ENCODE peak calls at places on chromosomes 2 and 18, in five cellular contexts. C is GM04504, O is 8988T, Q is left ventricle myocardium inferior, A is HEK293T. G is an unnamed sample.

GRCh38 chr2:206615417-206616089 is 26.7 kb upstream of the FAM237A start:
- DNase-seq in C (no peak), Q (no peak), O (no peak), A (no peak), G (no peak)

GRCh38 chr2:47091118-47091517 is 64.0 kb downstream of the STPG4 start:
- DNase-seq in C (no peak), O (no peak), A (no peak), Q (no peak), G (no peak)

GRCh38 chr2:14516844-14517243 is 115.7 kb upstream of the LRATD1 start:
- DNase-seq in C (peak), Q (no peak), A (no peak), O (peak), G (no peak)

GRCh38 chr2:1755436-1756191 is 11.3 kb upstream of the PXDN start:
- DNase-seq in A (no peak), Q (no peak), C (no peak), O (no peak), G (no peak)

GRCh38 chr2:230796280-230796862 is 68.4 kb upstream of the ITM2C start:
- DNase-seq in Q (no peak), C (peak), A (no peak), O (no peak), G (no peak)

GRCh38 chr2:239666855-239667376 is 266.1 kb upstream of the HDAC4 start:
- DNase-seq in C (no peak), Q (no peak), O (no peak), A (no peak), G (no peak)

GRCh38 chr18:55485666-55486065 is 102.3 kb downstream of the TCF4 start:
- DNase-seq in O (no peak), A (no peak), C (no peak), Q (no peak), G (no peak)

GRCh38 chr2:49021170-49021743 is 133.1 kb downstream of the FSHR start:
- DNase-seq in Q (no peak), C (no peak), O (no peak), A (no peak), G (no peak)

GRCh38 chr2:198698230-198698629 is 759.5 kb downstream of the SATB2 start:
- DNase-seq in O (no peak), Q (no peak), C (no peak), A (no peak), G (no peak)

GRCh38 chr18:22427797-22428549 is 10.3 kb upstream of the CTAGE1 start:
- DNase-seq in O (no peak), C (no peak), Q (no peak), A (no peak), G (no peak)

GRCh38 chr2:44894058-44894457 is 47.4 kb upstream of the SIX3 start:
- DNase-seq in A (no peak), O (no peak), C (no peak), Q (no peak), G (no peak)

GRCh38 chr18:80109676-80110078 is 615 bp downstream of the ADNP2 start:
- DNase-seq in O (peak), C (peak), Q (peak), A (no peak), G (peak)

GRCh38 chr2:212024040-212024439 is 514.6 kb downstream of the ERBB4 start:
- DNase-seq in A (no peak), Q (no peak), C (no peak), O (no peak), G (no peak)

GRCh38 chr2:233972941-233973575 is 55.9 kb downstream of the TRPM8 start:
- DNase-seq in O (no peak), C (no peak), A (no peak), Q (peak), G (no peak)

GRCh38 chr2:128358941-128359731 is 40.5 kb upstream of the HS6ST1 start:
- DNase-seq in Q (no peak), A (no peak), O (no peak), C (no peak), G (no peak)

GRCh38 chr2:15385184-15385583 is 175.9 kb downstream of the NBAS start:
- DNase-seq in O (no peak), Q (no peak), C (no peak), A (no peak), G (no peak)

GRCh38 chr2:157172239-157172638 is 85.3 kb upstream of the GALNT5 start:
- DNase-seq in C (no peak), A (no peak), Q (no peak), O (no peak), G (no peak)

GRCh38 chr18:46387426-46388131 is 269.4 kb downstream of the LOXHD1 start:
- DNase-seq in O (no peak), A (no peak), Q (no peak), C (no peak), G (no peak)

GRCh38 chr2:23772684-23773083 is 154.2 kb downstream of the ATAD2B start:
- DNase-seq in O (no peak), Q (no peak), A (no peak), C (no peak), G (no peak)